ENCODE peak calls at places on chromosomes 11 and 22, in eight cellular contexts. One of them, this sample, is unnamed.

GRCh38 chr11:111672949-111673348 is 70.7 kb downstream of the SIK2 start:
- DNase-seq in PC-9: no peak
- DNase-seq in astrocyte: no peak
- DNase-seq in PC-3: no peak
- DNase-seq in endothelial cell of umbilical vein: no peak
- DNase-seq in GM23338: no peak
- DNase-seq in fibroblast of lung: no peak
- DNase-seq in A673: no peak
- DNase-seq in this sample: no peak

GRCh38 chr22:26573026-26573662 is 16.8 kb downstream of the TPST2 start:
- DNase-seq in PC-9: no peak
- DNase-seq in astrocyte: no peak
- DNase-seq in PC-3: no peak
- DNase-seq in endothelial cell of umbilical vein: peak
- DNase-seq in GM23338: no peak
- DNase-seq in fibroblast of lung: peak
- DNase-seq in A673: peak
- DNase-seq in this sample: no peak

GRCh38 chr22:29016067-29016938 is 45.3 kb downstream of the C22orf31 start:
- DNase-seq in PC-9: no peak
- DNase-seq in astrocyte: no peak
- DNase-seq in PC-3: no peak
- DNase-seq in endothelial cell of umbilical vein: no peak
- DNase-seq in GM23338: no peak
- DNase-seq in fibroblast of lung: no peak
- DNase-seq in A673: no peak
- DNase-seq in this sample: no peak

GRCh38 chr11:38182126-38182907 is 1584.3 kb upstream of the RAG2 start:
- DNase-seq in PC-9: no peak
- DNase-seq in astrocyte: peak
- DNase-seq in PC-3: no peak
- DNase-seq in endothelial cell of umbilical vein: no peak
- DNase-seq in GM23338: no peak
- DNase-seq in fibroblast of lung: peak
- DNase-seq in A673: no peak
- DNase-seq in this sample: no peak

GRCh38 chr11:89495951-89496350 is 4.8 kb upstream of the NOX4 start:
- DNase-seq in PC-9: no peak
- DNase-seq in astrocyte: peak
- DNase-seq in PC-3: peak
- DNase-seq in endothelial cell of umbilical vein: peak
- DNase-seq in GM23338: no peak
- DNase-seq in fibroblast of lung: peak
- DNase-seq in A673: peak
- DNase-seq in this sample: no peak

GRCh38 chr22:28547132-28547842 is 132.4 kb downstream of the TTC28 start:
- DNase-seq in PC-9: no peak
- DNase-seq in astrocyte: peak
- DNase-seq in PC-3: peak
- DNase-seq in endothelial cell of umbilical vein: no peak
- DNase-seq in GM23338: no peak
- DNase-seq in fibroblast of lung: peak
- DNase-seq in A673: peak
- DNase-seq in this sample: no peak

GRCh38 chr11:96006016-96006415 is 82.1 kb upstream of the MTMR2 start:
- DNase-seq in PC-9: no peak
- DNase-seq in astrocyte: no peak
- DNase-seq in PC-3: no peak
- DNase-seq in endothelial cell of umbilical vein: no peak
- DNase-seq in GM23338: no peak
- DNase-seq in fibroblast of lung: no peak
- DNase-seq in A673: no peak
- DNase-seq in this sample: no peak

GRCh38 chr11:3865388-3866193 is 10.1 kb downstream of the STIM1 start:
- DNase-seq in PC-9: no peak
- DNase-seq in astrocyte: peak
- DNase-seq in PC-3: peak
- DNase-seq in endothelial cell of umbilical vein: peak
- DNase-seq in GM23338: peak
- DNase-seq in fibroblast of lung: peak
- DNase-seq in A673: no peak
- DNase-seq in this sample: peak

GRCh38 chr11:128862913-128863660 is 4.0 kb downstream of the KCNJ1 start:
- DNase-seq in PC-9: peak
- DNase-seq in astrocyte: peak
- DNase-seq in PC-3: peak
- DNase-seq in endothelial cell of umbilical vein: peak
- DNase-seq in GM23338: no peak
- DNase-seq in fibroblast of lung: peak
- DNase-seq in A673: peak
- DNase-seq in this sample: no peak

GRCh38 chr11:117497206-117497951 is 169.7 kb downstream of the CEP164 start:
- DNase-seq in PC-9: no peak
- DNase-seq in astrocyte: no peak
- DNase-seq in PC-3: no peak
- DNase-seq in endothelial cell of umbilical vein: no peak
- DNase-seq in GM23338: no peak
- DNase-seq in fibroblast of lung: no peak
- DNase-seq in A673: no peak
- DNase-seq in this sample: no peak

GRCh38 chr11:134101292-134101691 is 32.4 kb downstream of the JAM3 start:
- DNase-seq in PC-9: no peak
- DNase-seq in astrocyte: peak
- DNase-seq in PC-3: no peak
- DNase-seq in endothelial cell of umbilical vein: no peak
- DNase-seq in GM23338: no peak
- DNase-seq in fibroblast of lung: peak
- DNase-seq in A673: no peak
- DNase-seq in this sample: no peak

GRCh38 chr11:73414977-73415492 is 38.8 kb downstream of the RELT start:
- DNase-seq in PC-9: no peak
- DNase-seq in astrocyte: peak
- DNase-seq in PC-3: no peak
- DNase-seq in endothelial cell of umbilical vein: no peak
- DNase-seq in GM23338: no peak
- DNase-seq in fibroblast of lung: no peak
- DNase-seq in A673: no peak
- DNase-seq in this sample: no peak

GRCh38 chr22:17257091-17257490 is 37.9 kb upstream of the ADA2 start:
- DNase-seq in PC-9: no peak
- DNase-seq in astrocyte: no peak
- DNase-seq in PC-3: no peak
- DNase-seq in endothelial cell of umbilical vein: no peak
- DNase-seq in GM23338: peak
- DNase-seq in fibroblast of lung: no peak
- DNase-seq in A673: no peak
- DNase-seq in this sample: no peak

GRCh38 chr11:67538823-67539505 is 15.7 kb upstream of the CABP2 start:
- DNase-seq in PC-9: no peak
- DNase-seq in astrocyte: no peak
- DNase-seq in PC-3: no peak
- DNase-seq in endothelial cell of umbilical vein: no peak
- DNase-seq in GM23338: no peak
- DNase-seq in fibroblast of lung: no peak
- DNase-seq in A673: no peak
- DNase-seq in this sample: no peak

GRCh38 chr11:112241486-112241885 is 15.3 kb downstream of the PTS start:
- DNase-seq in PC-9: peak
- DNase-seq in astrocyte: peak
- DNase-seq in PC-3: peak
- DNase-seq in endothelial cell of umbilical vein: no peak
- DNase-seq in GM23338: no peak
- DNase-seq in fibroblast of lung: peak
- DNase-seq in A673: no peak
- DNase-seq in this sample: no peak

GRCh38 chr22:24494535-24495364 is at the start of gene UPB1:
- DNase-seq in PC-9: no peak
- DNase-seq in astrocyte: no peak
- DNase-seq in PC-3: no peak
- DNase-seq in endothelial cell of umbilical vein: no peak
- DNase-seq in GM23338: peak
- DNase-seq in fibroblast of lung: no peak
- DNase-seq in A673: no peak
- DNase-seq in this sample: no peak
- TF ChIP-seq EZH2 in PC-9: no peak
- TF ChIP-seq EZH2 in astrocyte: peak
- TF ChIP-seq EZH2 in PC-3: no peak
- TF ChIP-seq EZH2 in endothelial cell of umbilical vein: peak
- TF ChIP-seq EZH2 in GM23338: no peak
- TF ChIP-seq EZH2 in fibroblast of lung: peak
- TF ChIP-seq EZH2 in A673: no peak
- TF ChIP-seq EZH2 in this sample: peak

GRCh38 chr11:31824791-31825452 is 13.8 kb upstream of the PAX6 start:
- DNase-seq in PC-9: no peak
- DNase-seq in astrocyte: peak
- DNase-seq in PC-3: no peak
- DNase-seq in endothelial cell of umbilical vein: no peak
- DNase-seq in GM23338: peak
- DNase-seq in fibroblast of lung: no peak
- DNase-seq in A673: no peak
- DNase-seq in this sample: no peak

GRCh38 chr11:31828217-31828616 is 17.1 kb upstream of the PAX6 start:
- DNase-seq in PC-9: no peak
- DNase-seq in astrocyte: no peak
- DNase-seq in PC-3: no peak
- DNase-seq in endothelial cell of umbilical vein: no peak
- DNase-seq in GM23338: no peak
- DNase-seq in fibroblast of lung: no peak
- DNase-seq in A673: no peak
- DNase-seq in this sample: no peak

GRCh38 chr11:31827458-31828206 is 16.5 kb upstream of the PAX6 start:
- DNase-seq in PC-9: no peak
- DNase-seq in astrocyte: peak
- DNase-seq in PC-3: no peak
- DNase-seq in endothelial cell of umbilical vein: no peak
- DNase-seq in GM23338: peak
- DNase-seq in fibroblast of lung: no peak
- DNase-seq in A673: no peak
- DNase-seq in this sample: no peak

GRCh38 chr11:31825453-31826391 is 14.6 kb upstream of the PAX6 start:
- DNase-seq in PC-9: no peak
- DNase-seq in astrocyte: no peak
- DNase-seq in PC-3: no peak
- DNase-seq in endothelial cell of umbilical vein: no peak
- DNase-seq in GM23338: peak
- DNase-seq in fibroblast of lung: no peak
- DNase-seq in A673: peak
- DNase-seq in this sample: no peak

GRCh38 chr11:31826530-31827438 is 15.7 kb upstream of the PAX6 start:
- DNase-seq in PC-9: no peak
- DNase-seq in astrocyte: no peak
- DNase-seq in PC-3: no peak
- DNase-seq in endothelial cell of umbilical vein: no peak
- DNase-seq in GM23338: peak
- DNase-seq in fibroblast of lung: no peak
- DNase-seq in A673: no peak
- DNase-seq in this sample: no peak
- TF ChIP-seq EZH2 in PC-9: no peak
- TF ChIP-seq EZH2 in astrocyte: peak
- TF ChIP-seq EZH2 in PC-3: no peak
- TF ChIP-seq EZH2 in endothelial cell of umbilical vein: peak
- TF ChIP-seq EZH2 in GM23338: peak
- TF ChIP-seq EZH2 in fibroblast of lung: peak
- TF ChIP-seq EZH2 in A673: peak
- TF ChIP-seq EZH2 in this sample: peak

GRCh38 chr22:21026783-21027692 is 5.3 kb downstream of the SLC7A4 start:
- DNase-seq in PC-9: no peak
- DNase-seq in astrocyte: peak
- DNase-seq in PC-3: no peak
- DNase-seq in endothelial cell of umbilical vein: no peak
- DNase-seq in GM23338: no peak
- DNase-seq in fibroblast of lung: peak
- DNase-seq in A673: no peak
- DNase-seq in this sample: no peak
- TF ChIP-seq EZH2 in PC-9: no peak
- TF ChIP-seq EZH2 in astrocyte: no peak
- TF ChIP-seq EZH2 in PC-3: no peak
- TF ChIP-seq EZH2 in endothelial cell of umbilical vein: no peak
- TF ChIP-seq EZH2 in GM23338: no peak
- TF ChIP-seq EZH2 in fibroblast of lung: no peak
- TF ChIP-seq EZH2 in A673: no peak
- TF ChIP-seq EZH2 in this sample: no peak

DNA sequence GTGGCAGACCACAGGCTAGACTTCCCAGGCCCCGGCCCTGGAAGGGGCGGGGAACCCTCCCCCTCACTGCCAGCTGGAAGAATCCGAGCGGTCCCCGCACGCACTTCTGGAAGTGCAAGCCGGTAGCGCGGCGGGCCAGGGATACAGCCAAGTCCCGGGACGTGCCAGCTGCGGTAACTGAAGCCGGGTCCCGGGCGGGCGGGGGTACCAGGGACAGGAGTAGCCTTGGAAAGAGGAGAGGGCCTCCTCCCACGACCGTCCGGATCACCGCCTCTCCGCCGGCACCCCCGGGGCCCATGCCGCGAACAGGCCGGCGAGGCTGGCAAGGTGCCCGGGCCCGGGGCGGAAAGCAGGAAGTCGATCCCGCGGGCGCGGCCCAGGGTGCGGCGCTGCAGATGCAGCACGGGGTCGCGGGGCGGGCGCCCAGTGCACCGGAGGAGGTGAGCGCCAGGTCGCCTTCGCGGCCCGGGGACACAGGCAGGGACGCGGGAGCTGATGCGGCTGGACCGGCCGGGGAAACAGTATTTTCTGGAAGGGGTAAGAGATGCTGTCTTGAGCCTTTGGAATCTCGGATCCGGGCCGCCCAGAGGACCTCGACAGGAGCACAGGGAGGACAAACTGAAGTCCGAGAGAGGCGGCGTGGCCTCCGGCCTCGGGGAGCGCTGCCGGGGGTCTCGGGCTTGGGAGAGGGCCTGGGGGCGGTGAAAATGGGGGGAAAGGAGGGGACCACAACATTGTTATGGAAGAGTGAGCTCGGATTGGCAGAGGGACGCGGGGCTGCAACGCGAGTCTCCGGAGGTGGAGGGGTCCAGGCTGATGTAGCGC is 756 bp upstream of the SLC35C1 start:
- DNase-seq in PC-9: peak
- DNase-seq in astrocyte: peak
- DNase-seq in PC-3: peak
- DNase-seq in endothelial cell of umbilical vein: peak
- DNase-seq in GM23338: peak
- DNase-seq in fibroblast of lung: peak
- DNase-seq in A673: peak
- DNase-seq in this sample: no peak
- TF ChIP-seq EZH2 in PC-9: no peak
- TF ChIP-seq EZH2 in astrocyte: no peak
- TF ChIP-seq EZH2 in PC-3: no peak
- TF ChIP-seq EZH2 in endothelial cell of umbilical vein: no peak
- TF ChIP-seq EZH2 in GM23338: no peak
- TF ChIP-seq EZH2 in fibroblast of lung: no peak
- TF ChIP-seq EZH2 in A673: no peak
- TF ChIP-seq EZH2 in this sample: no peak

This sample was measured in keratinocyte.